ENCODE peak calls at places on chromosomes 2 and 18, in seven cellular contexts. N, B, Y, O, X, Z and S are unnamed samples.

GRCh38 chr2:119011162-119011909 is 69.3 kb downstream of the MARCO start:
- DNase-seq in N (peak), B (peak), Y (peak), O (no peak), X (peak), Z (peak), S (peak)

GRCh38 chr2:151637284-151637781 is 96.9 kb downstream of the NEB start:
- DNase-seq in N (no peak), B (no peak), Y (no peak), O (no peak), X (no peak), Z (no peak), S (no peak)

GRCh38 chr2:122707224-122707824 is 951.9 kb downstream of the TSN start:
- DNase-seq in N (no peak), B (no peak), Y (no peak), O (no peak), X (no peak), Z (no peak), S (no peak)

GRCh38 chr18:65587491-65587890 is 163.3 kb upstream of the CDH7 start:
- DNase-seq in N (no peak), B (no peak), Y (no peak), O (no peak), X (no peak), Z (no peak), S (no peak)

GRCh38 chr18:64017870-64018269 is 48.0 kb downstream of the SERPINB8 start:
- DNase-seq in N (peak), B (peak), Y (peak), O (no peak), X (no peak), Z (peak), S (peak)

GRCh38 chr2:223053431-223054192 is 1.6 kb downstream of the KCNE4 start:
- DNase-seq in N (no peak), B (no peak), Y (peak), O (no peak), X (no peak), Z (no peak), S (no peak)

GRCh38 chr2:21372654-21373053 is 248.9 kb downstream of the TDRD15 start:
- DNase-seq in N (peak), B (no peak), Y (peak), O (no peak), X (no peak), Z (no peak), S (peak)

GRCh38 chr18:46480187-46480586 is 176.8 kb downstream of the LOXHD1 start:
- DNase-seq in N (no peak), B (no peak), Y (no peak), O (no peak), X (no peak), Z (no peak), S (no peak)

GRCh38 chr18:1090758-1091157 is 186.1 kb downstream of the ADCYAP1 start:
- DNase-seq in N (no peak), B (no peak), Y (peak), O (no peak), X (no peak), Z (no peak), S (no peak)

GRCh38 chr2:188776634-188777033 is 197.5 kb upstream of the COL3A1 start:
- DNase-seq in N (peak), B (peak), Y (no peak), O (no peak), X (peak), Z (peak), S (no peak)

GRCh38 chr2:20622296-20622686 is 28.6 kb downstream of the HS1BP3 start:
- DNase-seq in N (no peak), B (no peak), Y (no peak), O (no peak), X (no peak), Z (no peak), S (no peak)

GRCh38 chr18:23970161-23971153 is 44.1 kb upstream of the TTC39C start:
- DNase-seq in N (no peak), B (no peak), Y (no peak), O (no peak), X (no peak), Z (no peak), S (no peak)

GRCh38 chr2:195666113-195666712 is 9.2 kb downstream of the SLC39A10 start:
- DNase-seq in N (peak), B (no peak), Y (no peak), O (no peak), X (no peak), Z (no peak), S (no peak)

GRCh38 chr18:32383040-32383819 is 87.5 kb downstream of the GAREM1 start:
- DNase-seq in N (peak), B (peak), Y (no peak), O (no peak), X (peak), Z (peak), S (no peak)

GRCh38 chr2:84427235-84428138 is 31.6 kb downstream of the SUCLG1 start:
- DNase-seq in N (peak), B (no peak), Y (no peak), O (no peak), X (peak), Z (peak), S (no peak)

GRCh38 chr2:12807907-12808810 is 91.4 kb downstream of the TRIB2 start:
- DNase-seq in N (peak), B (no peak), Y (no peak), O (no peak), X (no peak), Z (no peak), S (no peak)

GRCh38 chr2:238321467-238321866 is 1.1 kb downstream of the TRAF3IP1 start:
- DNase-seq in N (no peak), B (no peak), Y (no peak), O (no peak), X (no peak), Z (no peak), S (no peak)

GRCh38 chr2:197209742-197210408 is 100.7 kb downstream of the ANKRD44 start:
- DNase-seq in N (no peak), B (no peak), Y (peak), O (no peak), X (peak), Z (peak), S (no peak)

GRCh38 chr2:96110621-96111256 is 5.6 kb downstream of the ADRA2B start:
- DNase-seq in N (no peak), B (no peak), Y (no peak), O (no peak), X (no peak), Z (no peak), S (no peak)

GRCh38 chr2:96106991-96107882 is 9.1 kb downstream of the ADRA2B start:
- DNase-seq in N (no peak), B (no peak), Y (no peak), O (no peak), X (no peak), Z (no peak), S (no peak)

GRCh38 chr2:96109931-96110511 is 6.3 kb downstream of the ADRA2B start:
- DNase-seq in N (no peak), B (no peak), Y (no peak), O (no peak), X (no peak), Z (no peak), S (no peak)

GRCh38 chr2:96107883-96108551 is 8.4 kb downstream of the ADRA2B start:
- DNase-seq in N (no peak), B (no peak), Y (peak), O (no peak), X (no peak), Z (no peak), S (peak)

GRCh38 chr2:96108578-96109561 is 7.5 kb downstream of the ADRA2B start:
- DNase-seq in N (no peak), B (no peak), Y (peak), O (no peak), X (no peak), Z (no peak), S (peak)
- H3K4me3 ChIP-seq in N (no peak), B (no peak), Y (no peak), O (no peak), X (no peak), Z (no peak), S (peak)

GRCh38 chr2:126858991-126859390 is 39.7 kb upstream of the TEX51 start:
- DNase-seq in N (no peak), B (no peak), Y (no peak), O (no peak), X (no peak), Z (no peak), S (no peak)

GRCh38 chr2:126856403-126856802 is 42.3 kb upstream of the TEX51 start:
- DNase-seq in N (no peak), B (no peak), Y (no peak), O (no peak), X (no peak), Z (no peak), S (no peak)

GRCh38 chr2:126858436-126858835 is 40.3 kb upstream of the TEX51 start:
- DNase-seq in N (no peak), B (no peak), Y (no peak), O (no peak), X (no peak), Z (no peak), S (no peak)

GRCh38 chr2:126857502-126857901 is 41.2 kb upstream of the TEX51 start:
- DNase-seq in N (no peak), B (no peak), Y (no peak), O (no peak), X (no peak), Z (no peak), S (no peak)

DNA sequence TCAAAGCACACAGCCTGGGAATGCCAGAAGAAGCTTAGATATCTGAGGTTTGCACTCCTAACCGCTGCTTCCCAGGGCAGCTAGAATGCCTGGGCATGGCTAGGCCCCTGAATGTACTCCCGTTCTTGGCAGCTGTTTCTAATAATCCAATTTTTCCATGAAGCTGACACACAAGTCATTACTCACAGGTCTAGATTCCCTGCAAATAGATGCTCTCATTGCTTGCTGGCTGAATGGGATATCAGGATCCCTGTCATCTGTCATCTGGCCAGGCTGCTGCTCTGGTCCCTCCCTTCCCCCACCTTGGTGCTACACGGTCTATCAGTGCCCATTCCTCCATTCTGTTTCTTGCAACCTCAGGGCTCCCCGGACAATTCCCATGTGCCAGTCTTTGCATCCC is 40.7 kb upstream of the TEX51 start:
- DNase-seq in N (peak), B (no peak), Y (no peak), O (no peak), X (no peak), Z (no peak), S (no peak)
- H3K27ac ChIP-seq in N (no peak), B (no peak), Y (no peak), O (no peak), X (no peak), Z (no peak), S (no peak)

DNA sequence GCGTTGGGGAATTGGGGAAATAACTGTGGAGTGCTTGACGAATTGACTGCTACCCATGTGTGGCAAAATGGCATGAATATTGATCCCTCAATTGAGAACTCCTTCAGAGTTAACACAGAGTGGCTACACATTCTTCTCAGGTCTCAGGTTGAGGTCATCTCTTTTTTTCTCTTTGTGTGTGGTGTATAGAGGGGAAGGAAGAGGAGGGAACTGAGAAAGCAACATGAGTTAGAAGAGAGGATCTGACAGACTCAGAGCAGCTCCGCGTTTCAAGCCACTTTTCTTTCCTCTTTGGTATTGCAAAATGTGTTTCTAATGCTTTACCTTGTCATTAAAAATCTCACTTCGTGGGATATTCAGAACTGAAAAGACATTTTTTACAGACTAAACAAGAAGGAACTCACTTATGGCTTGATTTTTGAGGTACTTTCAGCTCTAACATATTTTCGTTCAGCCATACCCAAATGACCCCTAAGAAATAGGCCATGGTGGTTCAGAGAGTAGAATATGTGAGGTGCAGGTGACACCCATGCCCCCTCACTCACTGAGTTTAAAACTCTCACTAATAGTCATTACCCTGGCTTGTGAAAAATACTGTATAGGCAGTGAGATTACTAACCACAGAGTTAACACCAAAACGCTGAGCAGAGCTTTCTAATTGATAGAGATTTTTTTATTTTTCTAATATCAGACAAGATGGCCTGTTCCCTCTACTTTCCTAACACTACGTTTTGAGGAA is 22.5 kb downstream of the STAT4 start:
- DNase-seq in N (no peak), B (no peak), Y (no peak), O (no peak), X (no peak), Z (no peak), S (no peak)
- H3K9ac ChIP-seq in N (no peak), B (no peak), Y (no peak), O (no peak), X (no peak), Z (no peak), S (no peak)

GRCh38 chr2:69790601-69790959 is 38.9 kb upstream of the GMCL1 start:
- DNase-seq in N (no peak), B (no peak), Y (no peak), O (no peak), X (no peak), Z (no peak), S (no peak)
- H3K4me3 ChIP-seq in N (peak), B (no peak), Y (no peak), O (no peak), X (no peak), Z (no peak), S (no peak)

GRCh38 chr2:187102381-187102780 is 253.4 kb upstream of the ZSWIM2 start:
- DNase-seq in N (no peak), B (no peak), Y (no peak), O (no peak), X (no peak), Z (no peak), S (no peak)

GRCh38 chr2:187093771-187094412 is 244.9 kb upstream of the ZSWIM2 start:
- DNase-seq in N (no peak), B (no peak), Y (no peak), O (no peak), X (no peak), Z (no peak), S (no peak)

DNA sequence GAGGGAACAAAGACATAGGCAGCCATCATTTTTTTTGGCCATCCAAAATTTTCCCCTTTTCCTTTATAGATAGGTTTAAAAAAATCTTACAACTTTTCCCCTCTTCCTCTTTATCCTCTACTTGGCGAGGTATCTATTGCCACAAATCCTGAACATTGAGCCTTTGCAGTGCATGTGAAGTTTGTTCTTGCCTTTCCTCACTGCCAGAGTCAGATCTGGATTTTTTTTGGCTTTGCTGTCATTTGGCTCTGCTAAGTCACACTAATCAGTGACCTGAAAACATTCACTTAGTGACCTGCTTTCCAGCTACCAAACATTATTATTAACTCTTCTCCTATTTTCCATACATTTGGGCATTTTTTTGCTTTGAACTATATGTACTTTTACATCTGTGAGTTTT is 249.2 kb upstream of the ZSWIM2 start:
- DNase-seq in N (no peak), B (no peak), Y (no peak), O (no peak), X (no peak), Z (no peak), S (no peak)
- H3K27ac ChIP-seq in N (no peak), B (no peak), Y (no peak), O (no peak), X (no peak), Z (no peak), S (no peak)